ENCODE peak calls at places on chromosomes 12 and 14, in nine cellular contexts. S is fibroblast of lung; B is dorsolateral prefrontal cortex; O is Caco-2; D is foreskin fibroblast; Q is AG04449; R is upper lobe of right lung; V is CD8-positive, alpha-beta T cell; Y is tibial artery. F is an unnamed sample.

GRCh38 chr14:101478096-101478495 is 83.2 kb upstream of the DIO3 start:
- DNase-seq in S (no peak), B (no peak), O (no peak), D (no peak), Q (no peak), R (peak), V (no peak), Y (peak), F (no peak)

GRCh38 chr12:55745361-55746146 is 2.6 kb downstream of the GDF11 start:
- DNase-seq in S (peak), B (no peak), O (no peak), D (no peak), Q (no peak), R (no peak), V (no peak), Y (no peak), F (peak)

GRCh38 chr12:12716151-12716844 is 870 bp upstream of the CDKN1B start:
- DNase-seq in S (peak), B (no peak), O (peak), D (no peak), Q (no peak), R (no peak), V (no peak), Y (no peak), F (no peak)

GRCh38 chr12:21813751-21814150 is 39.2 kb upstream of the KCNJ8 start:
- DNase-seq in S (no peak), B (no peak), O (no peak), D (no peak), Q (no peak), R (no peak), V (no peak), Y (no peak), F (no peak)

GRCh38 chr12:116687888-116688287 is 50.0 kb downstream of the SPRING1 start:
- DNase-seq in S (no peak), B (no peak), O (peak), D (no peak), Q (no peak), R (no peak), V (peak), Y (peak), F (peak)

GRCh38 chr14:94543450-94544123 is 17.7 kb upstream of the SERPINA4 start:
- DNase-seq in S (no peak), B (no peak), O (no peak), D (no peak), Q (no peak), R (peak), V (no peak), Y (peak), F (no peak)

GRCh38 chr12:79925492-79925891 is 9.4 kb downstream of the PPP1R12A start:
- DNase-seq in S (no peak), B (no peak), O (no peak), D (no peak), Q (no peak), R (no peak), V (no peak), Y (no peak), F (peak)

GRCh38 chr14:59585891-59586554 is 9.4 kb upstream of the CCDC175 start:
- DNase-seq in S (peak), B (no peak), O (no peak), D (peak), Q (no peak), R (no peak), V (no peak), Y (no peak), F (peak)

GRCh38 chr14:20630340-20631022 is 11.0 kb downstream of the OR6S1 start:
- DNase-seq in S (peak), B (no peak), O (peak), D (no peak), Q (no peak), R (no peak), V (no peak), Y (no peak), F (peak)

GRCh38 chr12:81083906-81084513 is 6.1 kb downstream of the ACSS3 start:
- DNase-seq in S (no peak), B (no peak), O (no peak), D (no peak), Q (no peak), R (no peak), V (no peak), Y (no peak), F (no peak)

GRCh38 chr12:78316150-78316549 is 485.5 kb downstream of the NAV3 start:
- DNase-seq in S (no peak), B (no peak), O (no peak), D (no peak), Q (no peak), R (no peak), V (no peak), Y (no peak), F (no peak)

GRCh38 chr12:108634225-108634795 is 616 bp upstream of the SELPLG start:
- DNase-seq in S (no peak), B (no peak), O (no peak), D (no peak), Q (no peak), R (no peak), V (peak), Y (peak), F (no peak)

GRCh38 chr14:78595797-78596196 is 425.6 kb downstream of the NRXN3 start:
- DNase-seq in S (no peak), B (no peak), O (no peak), D (no peak), Q (no peak), R (no peak), V (no peak), Y (no peak), F (no peak)

GRCh38 chr14:72049462-72049861 is 117.2 kb downstream of the RGS6 start:
- DNase-seq in S (no peak), B (no peak), O (no peak), D (no peak), Q (no peak), R (no peak), V (no peak), Y (no peak), F (no peak)

GRCh38 chr12:674272-674781 is 11.1 kb upstream of the NINJ2 start:
- DNase-seq in S (no peak), B (no peak), O (no peak), D (no peak), Q (no peak), R (no peak), V (peak), Y (no peak), F (no peak)

GRCh38 chr12:29739279-29739991 is 44.3 kb downstream of the TMTC1 start:
- DNase-seq in S (peak), B (no peak), O (no peak), D (peak), Q (no peak), R (no peak), V (no peak), Y (no peak), F (peak)

GRCh38 chr12:29743072-29743471 is 40.7 kb downstream of the TMTC1 start:
- DNase-seq in S (no peak), B (no peak), O (no peak), D (no peak), Q (no peak), R (no peak), V (no peak), Y (no peak), F (no peak)

GRCh38 chr12:29743801-29744200 is 39.9 kb downstream of the TMTC1 start:
- DNase-seq in S (peak), B (no peak), O (no peak), D (peak), Q (no peak), R (no peak), V (no peak), Y (no peak), F (peak)

GRCh38 chr12:29742646-29743045 is 41.1 kb downstream of the TMTC1 start:
- DNase-seq in S (no peak), B (no peak), O (no peak), D (no peak), Q (no peak), R (no peak), V (no peak), Y (no peak), F (no peak)

GRCh38 chr12:29741342-29742241 is 42.1 kb downstream of the TMTC1 start:
- DNase-seq in S (peak), B (no peak), O (no peak), D (peak), Q (no peak), R (no peak), V (no peak), Y (no peak), F (peak)
- TF ChIP-seq CTCF in S (no peak), B (no peak), O (no peak), D (no peak), Q (no peak), R (no peak), V (no peak), Y (no peak), F (no peak)

DNA sequence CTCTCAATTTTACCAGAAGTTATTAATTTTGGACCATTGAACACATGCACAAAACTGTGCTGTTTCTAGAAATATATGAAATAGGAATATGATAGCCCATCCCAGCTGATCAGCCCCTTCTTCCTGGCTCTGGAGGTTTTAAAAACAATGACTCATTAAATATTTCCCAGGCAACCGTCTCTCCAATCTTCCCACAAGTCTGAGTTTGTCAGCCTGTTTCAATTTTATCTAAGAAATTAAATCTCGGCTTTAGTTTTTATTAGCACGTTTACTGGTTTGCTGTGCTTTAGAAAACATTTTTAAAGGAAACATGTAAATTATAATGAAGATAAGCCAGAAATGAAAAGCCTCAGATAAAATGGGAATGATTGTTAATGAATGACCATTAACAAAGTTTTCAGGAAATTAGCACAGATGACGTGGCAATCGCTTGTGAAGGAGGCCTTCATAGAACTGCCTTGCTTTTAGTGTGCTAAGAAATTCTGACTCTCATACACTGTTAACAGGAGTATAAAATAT is 89.3 kb upstream of the RAP1B start:
- DNase-seq in S (peak), B (no peak), O (no peak), D (peak), Q (peak), R (no peak), V (no peak), Y (no peak), F (peak)
- H3K4me3 ChIP-seq in S (peak), B (no peak), O (no peak), D (peak), Q (no peak), R (no peak), V (no peak), Y (peak), F (peak)

GRCh38 chr12:57173089-57173488 is 25.7 kb upstream of the LRP1-AS start:
- DNase-seq in S (no peak), B (no peak), O (peak), D (no peak), Q (no peak), R (no peak), V (no peak), Y (no peak), F (peak)
- TF ChIP-seq CTCF in S (peak), B (peak), O (peak), D (peak), Q (peak), R (peak), V (peak), Y (peak), F (peak)

DNA sequence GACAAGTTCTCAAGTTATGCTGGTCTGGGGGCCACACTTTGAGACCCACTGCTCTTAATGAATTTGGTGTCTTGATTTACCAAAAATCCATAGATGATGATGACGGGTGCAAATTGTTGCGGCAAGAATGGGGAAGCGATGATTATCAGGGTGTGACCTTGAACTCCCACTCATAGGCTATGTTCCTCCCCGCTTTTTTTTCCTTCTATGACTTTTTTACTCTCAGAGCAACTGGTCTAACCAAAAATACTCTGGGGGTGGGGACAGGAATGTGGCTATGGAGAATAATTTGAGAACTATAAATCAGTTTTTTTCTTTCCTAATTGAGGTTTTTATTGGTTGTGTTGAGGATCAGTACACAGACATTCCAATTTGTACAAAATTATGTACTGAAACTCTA is 83.6 kb downstream of the PPFIBP1 start:
- DNase-seq in S (no peak), B (no peak), O (no peak), D (no peak), Q (no peak), R (no peak), V (no peak), Y (no peak), F (no peak)
- H3K4me3 ChIP-seq in S (no peak), B (no peak), O (no peak), D (no peak), Q (no peak), R (no peak), V (no peak), Y (no peak), F (no peak)

GRCh38 chr12:92528097-92528496 is 174.7 kb upstream of the PLEKHG7 start:
- DNase-seq in S (no peak), B (no peak), O (no peak), D (no peak), Q (no peak), R (no peak), V (no peak), Y (no peak), F (no peak)
- TF ChIP-seq CTCF in S (no peak), B (no peak), O (no peak), D (no peak), Q (no peak), R (peak), V (no peak), Y (no peak), F (no peak)

F was measured in fibroblast of pulmonary artery.